ENCODE peak calls at places on chromosomes 3 and 15, in six cellular contexts. One of them, this sample, is unnamed.

GRCh38 chr3:185729335-185729715 is 95.5 kb downstream of the IGF2BP2 start:
- DNase-seq in GM04504: peak; percentile 61
- DNase-seq in AG10803: peak; percentile 86
- DNase-seq in Caki2: no peak
- DNase-seq in CD8-positive, alpha-beta memory T cell: no peak
- DNase-seq in nucleus accumbens: no peak
- DNase-seq in this sample: no peak

GRCh38 chr15:70741677-70742293 is 21.6 kb downstream of the UACA start:
- DNase-seq in Caki2: no peak
- DNase-seq in AG10803: peak; percentile 53
- DNase-seq in GM04504: no peak
- DNase-seq in nucleus accumbens: no peak
- DNase-seq in CD8-positive, alpha-beta memory T cell: no peak
- DNase-seq in this sample: no peak

GRCh38 chr15:64112904-64113303 is 17.1 kb downstream of the SNX1 start:
- DNase-seq in Caki2: no peak
- DNase-seq in GM04504: peak; percentile 35
- DNase-seq in CD8-positive, alpha-beta memory T cell: no peak
- DNase-seq in nucleus accumbens: no peak
- DNase-seq in AG10803: peak; percentile 83
- DNase-seq in this sample: no peak

GRCh38 chr15:77417642-77418041 is 2.3 kb downstream of the PEAK1 start:
- DNase-seq in Caki2: no peak
- DNase-seq in GM04504: no peak
- DNase-seq in CD8-positive, alpha-beta memory T cell: no peak
- DNase-seq in nucleus accumbens: no peak
- DNase-seq in AG10803: peak; percentile 40
- DNase-seq in this sample: no peak

GRCh38 chr3:64253689-64254088 is 28.4 kb upstream of the PRICKLE2 start:
- DNase-seq in CD8-positive, alpha-beta memory T cell: no peak
- DNase-seq in GM04504: no peak
- DNase-seq in AG10803: no peak
- DNase-seq in nucleus accumbens: no peak
- DNase-seq in Caki2: no peak
- DNase-seq in this sample: no peak

GRCh38 chr3:149371001-149371722 is 6.3 kb downstream of the TM4SF1 start:
- DNase-seq in AG10803: peak; percentile 72
- DNase-seq in nucleus accumbens: no peak
- DNase-seq in GM04504: no peak
- DNase-seq in Caki2: no peak
- DNase-seq in CD8-positive, alpha-beta memory T cell: no peak
- DNase-seq in this sample: no peak

GRCh38 chr3:146019508-146019907 is 141.5 kb downstream of the PLOD2 start:
- DNase-seq in CD8-positive, alpha-beta memory T cell: no peak
- DNase-seq in nucleus accumbens: no peak
- DNase-seq in Caki2: peak; percentile 50
- DNase-seq in AG10803: no peak
- DNase-seq in GM04504: no peak
- DNase-seq in this sample: no peak

GRCh38 chr15:55530861-55531313 is 22.9 kb upstream of the DNAAF4 start:
- DNase-seq in AG10803: peak; percentile 62
- DNase-seq in Caki2: peak; percentile 74
- DNase-seq in CD8-positive, alpha-beta memory T cell: no peak
- DNase-seq in nucleus accumbens: no peak
- DNase-seq in GM04504: peak; percentile 12
- DNase-seq in this sample: no peak

GRCh38 chr15:85588657-85589056 is 206.1 kb downstream of the KLHL25 start:
- DNase-seq in Caki2: no peak
- DNase-seq in CD8-positive, alpha-beta memory T cell: no peak
- DNase-seq in AG10803: peak; percentile 29
- DNase-seq in GM04504: no peak
- DNase-seq in nucleus accumbens: no peak
- DNase-seq in this sample: no peak

GRCh38 chr3:69116162-69116561 is 6.2 kb downstream of the LMOD3 start:
- DNase-seq in Caki2: no peak
- DNase-seq in nucleus accumbens: no peak
- DNase-seq in AG10803: no peak
- DNase-seq in GM04504: no peak
- DNase-seq in CD8-positive, alpha-beta memory T cell: no peak
- DNase-seq in this sample: no peak

GRCh38 chr3:160472344-160472743 is 22.8 kb upstream of the TRIM59 start:
- DNase-seq in Caki2: peak; percentile 25
- DNase-seq in GM04504: no peak
- DNase-seq in AG10803: no peak
- DNase-seq in CD8-positive, alpha-beta memory T cell: no peak
- DNase-seq in nucleus accumbens: no peak
- DNase-seq in this sample: no peak

GRCh38 chr15:43523646-43524045 is 6.2 kb downstream of the MAP1A start:
- DNase-seq in GM04504: no peak
- DNase-seq in CD8-positive, alpha-beta memory T cell: no peak
- DNase-seq in nucleus accumbens: no peak
- DNase-seq in Caki2: no peak
- DNase-seq in AG10803: no peak
- DNase-seq in this sample: no peak

GRCh38 chr3:137771401-137772230 is 7.5 kb downstream of the SOX14 start:
- DNase-seq in AG10803: no peak
- DNase-seq in nucleus accumbens: no peak
- DNase-seq in CD8-positive, alpha-beta memory T cell: no peak
- DNase-seq in Caki2: no peak
- DNase-seq in GM04504: no peak
- DNase-seq in this sample: no peak

GRCh38 chr3:39112535-39112934 is 5.1 kb downstream of the TTC21A start:
- DNase-seq in nucleus accumbens: no peak
- DNase-seq in Caki2: no peak
- DNase-seq in CD8-positive, alpha-beta memory T cell: no peak
- DNase-seq in AG10803: no peak
- DNase-seq in GM04504: no peak
- DNase-seq in this sample: no peak

GRCh38 chr3:163914567-163914966 is 1163.7 kb downstream of the SI start:
- DNase-seq in CD8-positive, alpha-beta memory T cell: no peak
- DNase-seq in AG10803: no peak
- DNase-seq in GM04504: no peak
- DNase-seq in nucleus accumbens: no peak
- DNase-seq in Caki2: no peak
- DNase-seq in this sample: no peak

GRCh38 chr3:130516645-130517512 is at the start of gene COL6A6:
- DNase-seq in CD8-positive, alpha-beta memory T cell: no peak
- DNase-seq in GM04504: no peak
- DNase-seq in nucleus accumbens: no peak
- DNase-seq in AG10803: peak; percentile 3
- DNase-seq in Caki2: no peak
- DNase-seq in this sample: no peak

GRCh38 chr3:16477501-16477900 is 36.0 kb downstream of the RFTN1 start:
- DNase-seq in AG10803: peak; percentile 58
- DNase-seq in GM04504: no peak
- DNase-seq in CD8-positive, alpha-beta memory T cell: no peak
- DNase-seq in Caki2: no peak
- DNase-seq in nucleus accumbens: no peak
- DNase-seq in this sample: no peak

GRCh38 chr3:189269356-189269755 is 97.6 kb downstream of the TPRG1 start:
- DNase-seq in GM04504: no peak
- DNase-seq in Caki2: no peak
- DNase-seq in CD8-positive, alpha-beta memory T cell: no peak
- DNase-seq in nucleus accumbens: no peak
- DNase-seq in AG10803: peak; percentile 61
- DNase-seq in this sample: no peak

GRCh38 chr3:52350981-52351761 is 35.1 kb downstream of the DNAH1 start:
- DNase-seq in AG10803: no peak
- DNase-seq in Caki2: no peak
- DNase-seq in GM04504: no peak
- DNase-seq in CD8-positive, alpha-beta memory T cell: no peak
- DNase-seq in nucleus accumbens: no peak
- DNase-seq in this sample: no peak

GRCh38 chr3:115323380-115323779 is 176.3 kb upstream of the ZBTB20 start:
- DNase-seq in nucleus accumbens: no peak
- DNase-seq in Caki2: no peak
- DNase-seq in CD8-positive, alpha-beta memory T cell: no peak
- DNase-seq in AG10803: no peak
- DNase-seq in GM04504: no peak
- DNase-seq in this sample: no peak

GRCh38 chr3:16504692-16505091 is 8.8 kb downstream of the RFTN1 start:
- DNase-seq in CD8-positive, alpha-beta memory T cell: no peak
- DNase-seq in nucleus accumbens: no peak
- DNase-seq in Caki2: no peak
- DNase-seq in GM04504: no peak
- DNase-seq in AG10803: no peak
- DNase-seq in this sample: no peak

GRCh38 chr3:45507820-45508317 is 86.7 kb upstream of the LIMD1 start:
- DNase-seq in GM04504: no peak
- DNase-seq in AG10803: no peak
- DNase-seq in Caki2: no peak
- DNase-seq in CD8-positive, alpha-beta memory T cell: peak; percentile 25
- DNase-seq in nucleus accumbens: no peak
- DNase-seq in this sample: no peak

GRCh38 chr15:57509965-57510364 is 81.7 kb upstream of the MYZAP start:
- DNase-seq in Caki2: no peak
- DNase-seq in nucleus accumbens: no peak
- DNase-seq in GM04504: no peak
- DNase-seq in CD8-positive, alpha-beta memory T cell: no peak
- DNase-seq in AG10803: no peak
- DNase-seq in this sample: no peak

GRCh38 chr3:23648326-23648964 is 157.3 kb upstream of the UBE2E1 start:
- DNase-seq in GM04504: peak; percentile 42
- DNase-seq in AG10803: peak; percentile 47
- DNase-seq in Caki2: no peak
- DNase-seq in CD8-positive, alpha-beta memory T cell: no peak
- DNase-seq in nucleus accumbens: no peak
- DNase-seq in this sample: no peak

GRCh38 chr3:4472312-4472711 is 5.2 kb upstream of the SUMF1 start:
- DNase-seq in CD8-positive, alpha-beta memory T cell: no peak
- DNase-seq in GM04504: no peak
- DNase-seq in nucleus accumbens: no peak
- DNase-seq in AG10803: no peak
- DNase-seq in Caki2: no peak
- DNase-seq in this sample: no peak

GRCh38 chr3:185089343-185089742 is 63.5 kb downstream of the C3orf70 start:
- DNase-seq in GM04504: no peak
- DNase-seq in CD8-positive, alpha-beta memory T cell: no peak
- DNase-seq in nucleus accumbens: no peak
- DNase-seq in Caki2: no peak
- DNase-seq in AG10803: peak; percentile 49
- DNase-seq in this sample: no peak

GRCh38 chr3:120726784-120727183 is 15.5 kb downstream of the RABL3 start:
- DNase-seq in AG10803: peak; percentile 42
- DNase-seq in Caki2: no peak
- DNase-seq in GM04504: no peak
- DNase-seq in nucleus accumbens: no peak
- DNase-seq in CD8-positive, alpha-beta memory T cell: no peak
- DNase-seq in this sample: no peak

GRCh38 chr3:88180398-88180999 is 30.7 kb downstream of the C3orf38 start:
- DNase-seq in CD8-positive, alpha-beta memory T cell: peak; percentile 24
- DNase-seq in Caki2: peak; percentile 12
- DNase-seq in GM04504: peak; percentile 6
- DNase-seq in nucleus accumbens: no peak
- DNase-seq in AG10803: peak; percentile 54
- DNase-seq in this sample: no peak

GRCh38 chr3:37237252-37237651 is 62.9 kb upstream of the LRRFIP2 start:
- DNase-seq in GM04504: no peak
- DNase-seq in CD8-positive, alpha-beta memory T cell: no peak
- DNase-seq in Caki2: no peak
- DNase-seq in AG10803: no peak
- DNase-seq in nucleus accumbens: no peak
- DNase-seq in this sample: no peak

GRCh38 chr15:35740761-35741160 is 194.8 kb upstream of the DPH6 start:
- DNase-seq in Caki2: no peak
- DNase-seq in AG10803: peak; percentile 85
- DNase-seq in GM04504: peak; percentile 58
- DNase-seq in CD8-positive, alpha-beta memory T cell: no peak
- DNase-seq in nucleus accumbens: no peak
- DNase-seq in this sample: no peak

GRCh38 chr15:66778716-66779115 is 76.7 kb downstream of the SMAD6 start:
- DNase-seq in nucleus accumbens: no peak
- DNase-seq in Caki2: no peak
- DNase-seq in GM04504: no peak
- DNase-seq in AG10803: no peak
- DNase-seq in CD8-positive, alpha-beta memory T cell: no peak
- DNase-seq in this sample: no peak

GRCh38 chr15:31305375-31305774 is 21.3 kb upstream of the KLF13 start:
- DNase-seq in CD8-positive, alpha-beta memory T cell: no peak
- DNase-seq in AG10803: no peak
- DNase-seq in Caki2: no peak
- DNase-seq in GM04504: no peak
- DNase-seq in nucleus accumbens: no peak
- DNase-seq in this sample: no peak

GRCh38 chr3:56801151-56801596 is 575 bp downstream of the ARHGEF3 start:
- DNase-seq in AG10803: no peak
- DNase-seq in nucleus accumbens: peak; percentile 62
- DNase-seq in GM04504: no peak
- DNase-seq in CD8-positive, alpha-beta memory T cell: peak; percentile 59
- DNase-seq in Caki2: no peak
- DNase-seq in this sample: no peak

GRCh38 chr3:132660056-132660744 is at the start of gene UBA5:
- DNase-seq in nucleus accumbens: peak; percentile 74
- DNase-seq in Caki2: peak; percentile 76
- DNase-seq in AG10803: peak; percentile 63
- DNase-seq in CD8-positive, alpha-beta memory T cell: peak; percentile 79
- DNase-seq in GM04504: peak; percentile 42
- DNase-seq in this sample: peak; percentile 56

GRCh38 chr15:98671060-98672008 is 23.0 kb downstream of the IGF1R start:
- DNase-seq in nucleus accumbens: no peak
- DNase-seq in CD8-positive, alpha-beta memory T cell: no peak
- DNase-seq in AG10803: peak; percentile 79
- DNase-seq in Caki2: no peak
- DNase-seq in GM04504: no peak
- DNase-seq in this sample: no peak

GRCh38 chr3:105152987-105153386 is 213.7 kb upstream of the ALCAM start:
- DNase-seq in AG10803: no peak
- DNase-seq in GM04504: no peak
- DNase-seq in Caki2: no peak
- DNase-seq in nucleus accumbens: no peak
- DNase-seq in CD8-positive, alpha-beta memory T cell: no peak
- DNase-seq in this sample: no peak

GRCh38 chr15:26873846-26874245 is 7.0 kb downstream of the GABRA5 start:
- DNase-seq in GM04504: no peak
- DNase-seq in AG10803: peak; percentile 56
- DNase-seq in CD8-positive, alpha-beta memory T cell: no peak
- DNase-seq in nucleus accumbens: no peak
- DNase-seq in Caki2: no peak
- DNase-seq in this sample: no peak

This sample was measured in effector memory CD4-positive, alpha-beta T cell.